ENCODE peak calls at places on chromosomes 13 and 19, in nine cellular contexts. Z is esophagus squamous epithelium, L is IMR-90, G is erythroblast, S is uterus, P is right lobe of liver, T is sigmoid colon, E is transverse colon, B is lower leg skin. W is an unnamed sample.

GRCh38 chr19:1251233-1251502 is 2.8 kb downstream of the MIDN start:
- DNase-seq in T (no peak), Z (no peak), B (no peak), S (peak; percentile 78), L (peak; percentile 68), G (peak; percentile 75), P (peak; percentile 85), E (peak; percentile 82), W (no peak)

GRCh38 chr13:20902438-20903163 is at the start of gene XPO4:
- DNase-seq in P (peak; percentile 80), G (peak; percentile 86), Z (peak; percentile 5), S (peak; percentile 60), L (peak; percentile 69), B (peak; percentile 57), E (peak; percentile 81), T (peak; percentile 87), W (peak; percentile 69)

GRCh38 chr13:114062754-114063153 is 69.7 kb downstream of the RASA3 start:
- DNase-seq in G (no peak), T (no peak), Z (no peak), B (no peak), S (no peak), L (no peak), E (no peak), P (no peak), W (no peak)

GRCh38 chr13:104289400-104289799 is 1223.2 kb upstream of the SLC10A2 start:
- DNase-seq in P (no peak), G (no peak), S (no peak), Z (no peak), L (no peak), E (no peak), T (no peak), B (no peak), W (no peak)

GRCh38 chr13:58583961-58584360 is 952.4 kb downstream of the PCDH17 start:
- DNase-seq in Z (no peak), S (no peak), L (no peak), G (no peak), B (no peak), P (no peak), E (no peak), T (no peak), W (no peak)

GRCh38 chr13:94548382-94549240 is 47.3 kb downstream of the TGDS start:
- DNase-seq in T (peak; percentile 78), G (peak; percentile 68), E (peak; percentile 59), P (peak; percentile 69), B (no peak), Z (no peak), S (peak; percentile 39), L (peak; percentile 29), W (peak; percentile 19)

GRCh38 chr19:31220540-31220939 is 128.7 kb downstream of the TSHZ3 start:
- DNase-seq in G (no peak), P (no peak), T (no peak), L (no peak), B (no peak), Z (no peak), S (no peak), E (no peak), W (no peak)

GRCh38 chr13:61954092-61954491 is 538.4 kb upstream of the PCDH20 start:
- DNase-seq in S (no peak), G (peak; percentile 5), T (no peak), P (no peak), E (no peak), L (peak; percentile 0), B (no peak), Z (no peak), W (no peak)

GRCh38 chr19:34366670-34367423 is 1.9 kb downstream of the GPI start:
- DNase-seq in B (no peak), P (no peak), T (no peak), S (no peak), Z (no peak), G (peak; percentile 68), L (peak; percentile 74), E (no peak), W (no peak)

GRCh38 chr19:15875075-15875474 is 22.8 kb downstream of the CYP4F2 start:
- DNase-seq in T (no peak), L (no peak), S (no peak), E (no peak), P (no peak), Z (no peak), B (no peak), G (no peak), W (no peak)

GRCh38 chr13:110129076-110129475 is 177.9 kb downstream of the COL4A1 start:
- DNase-seq in B (no peak), Z (no peak), S (no peak), G (no peak), P (no peak), L (no peak), T (peak; percentile 60), E (no peak), W (no peak)

GRCh38 chr13:36395280-36395679 is 37.0 kb upstream of the CCNA1 start:
- DNase-seq in L (peak; percentile 66), Z (no peak), P (no peak), G (peak; percentile 26), S (no peak), T (no peak), B (no peak), E (no peak), W (no peak)

GRCh38 chr13:53129864-53130393 is 101.3 kb downstream of the OLFM4 start:
- DNase-seq in P (no peak), T (no peak), S (no peak), B (no peak), G (no peak), Z (no peak), L (no peak), E (no peak), W (no peak)

GRCh38 chr19:20662421-20663105 is 1.2 kb upstream of the ZNF626 start:
- DNase-seq in P (no peak), L (no peak), S (no peak), T (no peak), E (no peak), G (no peak), Z (no peak), B (no peak), W (no peak)

GRCh38 chr19:57103573-57104277 is 16.1 kb upstream of the USP29 start:
- DNase-seq in B (peak; percentile 49), L (peak; percentile 47), Z (no peak), T (peak; percentile 76), G (peak; percentile 74), E (peak; percentile 29), P (no peak), S (peak; percentile 59), W (peak; percentile 44)

GRCh38 chr13:109355875-109356428 is 430.4 kb downstream of the IRS2 start:
- DNase-seq in B (no peak), T (no peak), E (no peak), G (no peak), L (no peak), Z (no peak), P (no peak), S (no peak), W (no peak)

GRCh38 chr19:5137571-5138124 is 168.7 kb downstream of the KDM4B start:
- DNase-seq in L (no peak), E (no peak), P (no peak), S (no peak), B (no peak), Z (no peak), T (no peak), G (no peak), W (no peak)

GRCh38 chr19:335486-336066 is 9.0 kb downstream of the MIER2 start:
- DNase-seq in E (no peak), S (no peak), B (no peak), Z (no peak), L (no peak), T (peak; percentile 50), P (no peak), G (no peak), W (no peak)

DNA sequence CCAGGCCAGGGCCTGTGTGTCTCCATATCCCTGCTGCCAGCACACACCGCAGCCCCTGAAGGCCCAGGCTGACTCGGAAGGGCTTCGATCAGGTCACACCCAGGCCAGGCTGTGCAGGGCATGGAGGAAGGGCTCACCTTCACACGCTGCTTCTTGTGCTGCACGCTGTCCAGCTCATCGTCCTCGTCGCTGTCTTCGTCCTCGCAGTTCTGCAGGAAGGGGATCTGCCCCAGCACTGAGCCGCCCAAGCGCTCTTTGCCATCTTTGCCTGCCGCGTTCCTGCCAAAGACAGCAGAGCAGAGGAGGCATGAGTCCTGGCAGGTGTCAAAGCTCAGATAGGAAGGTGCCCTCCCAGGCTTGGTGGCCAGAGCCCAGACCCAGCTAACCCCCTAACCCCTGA is 13.7 kb upstream of the PRKD2 start:
- DNase-seq in G (no peak), L (no peak), E (no peak), Z (no peak), P (no peak), T (peak; percentile 66), S (no peak), B (no peak), W (no peak)
- TF ChIP-seq POLR2A in G (no peak), L (no peak), E (no peak), Z (no peak), P (no peak), T (no peak), S (no peak), B (no peak), W (no peak)

GRCh38 chr19:8412783-8413592 is at the start of gene MARCHF2:
- DNase-seq in T (peak; percentile 99), L (peak; percentile 97), E (peak; percentile 97), B (peak; percentile 94), P (peak; percentile 98), S (peak; percentile 95), G (peak; percentile 98), Z (peak; percentile 80), W (peak; percentile 97)
- TF ChIP-seq POLR2A in T (no peak), L (no peak), E (no peak), B (no peak), P (peak; percentile 79), S (no peak), G (peak; percentile 67), Z (peak; percentile 65), W (no peak)

GRCh38 chr19:12139885-12140544 is at the start of gene ZNF20:
- DNase-seq in Z (peak; percentile 59), P (peak; percentile 97), B (peak; percentile 97), S (peak; percentile 94), L (peak; percentile 91), E (peak; percentile 98), G (peak; percentile 93), T (peak; percentile 97), W (peak; percentile 98)
- TF ChIP-seq POLR2A in Z (peak; percentile 9), P (peak; percentile 24), B (no peak), S (peak; percentile 52), L (peak; percentile 66), E (peak; percentile 59), G (peak; percentile 49), T (no peak), W (peak; percentile 38)

GRCh38 chr19:45785097-45785496 is 2.8 kb upstream of the DMPK start:
- DNase-seq in Z (no peak), B (no peak), G (no peak), P (no peak), T (no peak), L (no peak), E (no peak), S (no peak), W (no peak)

GRCh38 chr19:45784096-45784495 is 1.8 kb upstream of the DMPK start:
- DNase-seq in P (no peak), Z (no peak), T (no peak), L (no peak), G (no peak), E (no peak), S (no peak), B (no peak), W (no peak)

GRCh38 chr19:45781282-45782161 is 768 bp downstream of the DMPK start:
- DNase-seq in Z (no peak), G (no peak), L (no peak), T (peak; percentile 73), S (peak; percentile 43), P (no peak), B (no peak), E (peak; percentile 50), W (no peak)

GRCh38 chr19:45782162-45782623 is at the start of gene DMPK:
- DNase-seq in B (no peak), Z (no peak), S (peak; percentile 54), L (no peak), E (no peak), T (peak; percentile 84), G (peak; percentile 27), P (no peak), W (no peak)

GRCh38 chr19:45782820-45783785 is 813 bp upstream of the DMPK start:
- DNase-seq in S (peak; percentile 86), Z (no peak), B (no peak), T (peak; percentile 93), P (no peak), G (no peak), E (peak; percentile 52), L (peak; percentile 71), W (no peak)
- TF ChIP-seq POLR2A in S (peak; percentile 30), Z (peak; percentile 12), B (no peak), T (peak; percentile 63), P (no peak), G (peak; percentile 25), E (peak; percentile 26), L (no peak), W (no peak)

W was measured in breast epithelium.